ENCODE peak calls at places on chromosome 1, in nine cellular contexts. One of them, this sample, is unnamed.

GRCh38 chr1:39214021-39214713 is 9.7 kb downstream of the MACF1 start:
- DNase-seq in left ventricle myocardium inferior: peak; percentile 39
- DNase-seq in prostate gland: no peak
- DNase-seq in PC-9: peak; percentile 68
- DNase-seq in neural progenitor cell: peak; percentile 90
- DNase-seq in tibial nerve: no peak
- DNase-seq in NT2/D1: no peak
- DNase-seq in cardiac muscle cell: peak; percentile 88
- DNase-seq in stomach: no peak
- DNase-seq in this sample: no peak

GRCh38 chr1:53945183-53945432 is 391 bp downstream of the IFT25 start:
- DNase-seq in prostate gland: no peak
- DNase-seq in stomach: no peak
- DNase-seq in left ventricle myocardium inferior: no peak
- DNase-seq in tibial nerve: no peak
- DNase-seq in PC-9: no peak
- DNase-seq in neural progenitor cell: no peak
- DNase-seq in cardiac muscle cell: no peak
- DNase-seq in NT2/D1: no peak
- DNase-seq in this sample: no peak

GRCh38 chr1:7386226-7387052 is 384.7 kb upstream of the VAMP3 start:
- DNase-seq in neural progenitor cell: no peak
- DNase-seq in left ventricle myocardium inferior: no peak
- DNase-seq in PC-9: no peak
- DNase-seq in stomach: peak; percentile 13
- DNase-seq in NT2/D1: no peak
- DNase-seq in cardiac muscle cell: no peak
- DNase-seq in tibial nerve: no peak
- DNase-seq in prostate gland: no peak
- DNase-seq in this sample: peak; percentile 30

GRCh38 chr1:43536196-43536863 is 5.6 kb downstream of the PTPRF start:
- DNase-seq in PC-9: peak; percentile 93
- DNase-seq in tibial nerve: no peak
- DNase-seq in stomach: peak; percentile 89
- DNase-seq in NT2/D1: no peak
- DNase-seq in left ventricle myocardium inferior: no peak
- DNase-seq in neural progenitor cell: no peak
- DNase-seq in cardiac muscle cell: no peak
- DNase-seq in prostate gland: peak; percentile 88
- DNase-seq in this sample: no peak

GRCh38 chr1:241998950-241999495 is at the start of gene MAP1LC3C:
- DNase-seq in neural progenitor cell: peak; percentile 53
- DNase-seq in tibial nerve: no peak
- DNase-seq in stomach: no peak
- DNase-seq in PC-9: no peak
- DNase-seq in prostate gland: no peak
- DNase-seq in NT2/D1: peak; percentile 48
- DNase-seq in cardiac muscle cell: peak; percentile 38
- DNase-seq in left ventricle myocardium inferior: no peak
- DNase-seq in this sample: no peak

GRCh38 chr1:221740941-221741363 is 937 bp downstream of the DUSP10 start:
- DNase-seq in PC-9: peak; percentile 19
- DNase-seq in NT2/D1: no peak
- DNase-seq in cardiac muscle cell: peak; percentile 30
- DNase-seq in left ventricle myocardium inferior: no peak
- DNase-seq in tibial nerve: no peak
- DNase-seq in prostate gland: peak; percentile 28
- DNase-seq in stomach: no peak
- DNase-seq in neural progenitor cell: peak; percentile 3
- DNase-seq in this sample: no peak

GRCh38 chr1:245493029-245493428 is 338.2 kb downstream of the KIF26B start:
- DNase-seq in tibial nerve: no peak
- DNase-seq in prostate gland: no peak
- DNase-seq in left ventricle myocardium inferior: no peak
- DNase-seq in cardiac muscle cell: no peak
- DNase-seq in neural progenitor cell: peak; percentile 30
- DNase-seq in PC-9: no peak
- DNase-seq in NT2/D1: no peak
- DNase-seq in stomach: no peak
- DNase-seq in this sample: no peak

GRCh38 chr1:216926681-216927080 is 203.5 kb upstream of the ESRRG start:
- DNase-seq in tibial nerve: no peak
- DNase-seq in cardiac muscle cell: peak; percentile 44
- DNase-seq in PC-9: no peak
- DNase-seq in left ventricle myocardium inferior: no peak
- DNase-seq in prostate gland: no peak
- DNase-seq in NT2/D1: no peak
- DNase-seq in neural progenitor cell: peak; percentile 65
- DNase-seq in stomach: no peak
- DNase-seq in this sample: no peak

GRCh38 chr1:116772648-116773045 is 18.4 kb downstream of the CD2 start:
- DNase-seq in PC-9: no peak
- DNase-seq in NT2/D1: no peak
- DNase-seq in prostate gland: no peak
- DNase-seq in stomach: no peak
- DNase-seq in left ventricle myocardium inferior: no peak
- DNase-seq in tibial nerve: no peak
- DNase-seq in cardiac muscle cell: no peak
- DNase-seq in neural progenitor cell: no peak
- DNase-seq in this sample: no peak

GRCh38 chr1:94120591-94120901 is 402 bp downstream of the ABCA4 start:
- DNase-seq in NT2/D1: no peak
- DNase-seq in prostate gland: no peak
- DNase-seq in tibial nerve: no peak
- DNase-seq in neural progenitor cell: no peak
- DNase-seq in stomach: no peak
- DNase-seq in left ventricle myocardium inferior: no peak
- DNase-seq in PC-9: no peak
- DNase-seq in cardiac muscle cell: no peak
- DNase-seq in this sample: no peak

GRCh38 chr1:172449585-172450523 is 6.0 kb upstream of the PIGC start:
- DNase-seq in tibial nerve: no peak
- DNase-seq in neural progenitor cell: peak; percentile 86
- DNase-seq in left ventricle myocardium inferior: peak; percentile 50
- DNase-seq in PC-9: peak; percentile 52
- DNase-seq in prostate gland: no peak
- DNase-seq in stomach: peak; percentile 62
- DNase-seq in cardiac muscle cell: peak; percentile 86
- DNase-seq in NT2/D1: peak; percentile 57
- DNase-seq in this sample: peak; percentile 39

GRCh38 chr1:1069711-1070676 is 4.1 kb downstream of the RNF223 start:
- DNase-seq in left ventricle myocardium inferior: no peak
- DNase-seq in prostate gland: no peak
- DNase-seq in stomach: no peak
- DNase-seq in cardiac muscle cell: peak; percentile 36
- DNase-seq in NT2/D1: no peak
- DNase-seq in PC-9: peak; percentile 86
- DNase-seq in neural progenitor cell: peak; percentile 39
- DNase-seq in tibial nerve: no peak
- DNase-seq in this sample: no peak
- H3K27me3 ChIP-seq in left ventricle myocardium inferior: peaks cover 97% of the 10 kb centered on the region
- H3K27me3 ChIP-seq in prostate gland: no peaks in the 10 kb centered on the region
- H3K27me3 ChIP-seq in stomach: peaks cover 6% of the 10 kb centered on the region
- H3K27me3 ChIP-seq in cardiac muscle cell: peaks cover 27% of the 10 kb centered on the region
- H3K27me3 ChIP-seq in NT2/D1: peaks cover 14% of the 10 kb centered on the region
- H3K27me3 ChIP-seq in PC-9: no peaks in the 10 kb centered on the region
- H3K27me3 ChIP-seq in neural progenitor cell: peaks cover 67% of the 10 kb centered on the region
- H3K27me3 ChIP-seq in tibial nerve: peaks cover 80% of the 10 kb centered on the region
- H3K27me3 ChIP-seq in this sample: peaks cover 61% of the 10 kb centered on the region

DNA sequence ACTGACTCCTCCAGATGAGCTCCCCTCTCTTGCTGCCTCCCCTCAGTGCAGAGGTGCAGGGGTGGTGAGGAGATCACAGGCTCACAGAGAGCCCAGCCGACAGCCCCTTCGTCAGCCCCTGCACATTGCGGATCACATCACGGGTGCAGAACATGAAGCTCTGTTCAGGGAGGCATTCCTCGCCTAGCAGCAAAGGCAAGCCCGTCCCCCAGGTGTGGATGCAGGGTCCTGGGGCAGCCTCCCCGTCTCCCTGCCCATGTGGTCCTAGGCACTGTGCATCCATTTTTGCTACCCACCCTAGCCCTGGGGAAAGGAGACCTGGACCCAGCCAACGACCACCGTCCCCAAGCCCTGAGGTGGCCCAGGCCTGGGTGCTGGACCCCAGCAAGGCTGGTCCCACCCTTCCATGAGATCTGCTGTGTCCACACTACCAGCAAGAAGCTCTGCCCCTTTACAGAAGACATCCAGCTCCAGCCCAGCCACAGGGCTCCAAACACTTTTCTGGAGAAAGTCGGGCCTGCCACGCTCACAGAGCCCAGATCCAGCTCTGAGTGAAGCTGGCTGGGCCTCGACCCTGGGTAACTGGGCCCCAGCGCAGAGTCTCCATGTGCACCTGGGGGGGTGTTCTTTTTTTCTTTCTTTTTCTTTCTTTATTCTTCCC is 248.7 kb downstream of the NPHP4 start:
- DNase-seq in cardiac muscle cell: no peak
- DNase-seq in NT2/D1: no peak
- DNase-seq in prostate gland: no peak
- DNase-seq in tibial nerve: peak; percentile 12
- DNase-seq in left ventricle myocardium inferior: no peak
- DNase-seq in neural progenitor cell: no peak
- DNase-seq in PC-9: no peak
- DNase-seq in stomach: no peak
- DNase-seq in this sample: no peak
- H3K9me3 ChIP-seq in cardiac muscle cell: no peaks in the 10 kb centered on the region
- H3K9me3 ChIP-seq in NT2/D1: peaks cover 16% of the 10 kb centered on the region
- H3K9me3 ChIP-seq in prostate gland: no peaks in the 10 kb centered on the region
- H3K9me3 ChIP-seq in tibial nerve: no peaks in the 10 kb centered on the region
- H3K9me3 ChIP-seq in left ventricle myocardium inferior: no peaks in the 10 kb centered on the region
- H3K9me3 ChIP-seq in neural progenitor cell: no peaks in the 10 kb centered on the region
- H3K9me3 ChIP-seq in PC-9: no peaks in the 10 kb centered on the region
- H3K9me3 ChIP-seq in stomach: no peaks in the 10 kb centered on the region
- H3K9me3 ChIP-seq in this sample: no peaks in the 10 kb centered on the region

GRCh38 chr1:203640723-203641523 is 14.3 kb downstream of the ATP2B4 start:
- DNase-seq in stomach: no peak
- DNase-seq in PC-9: no peak
- DNase-seq in neural progenitor cell: no peak
- DNase-seq in tibial nerve: no peak
- DNase-seq in prostate gland: no peak
- DNase-seq in cardiac muscle cell: no peak
- DNase-seq in NT2/D1: no peak
- DNase-seq in left ventricle myocardium inferior: no peak
- DNase-seq in this sample: no peak
- H3K4me1 ChIP-seq in stomach: peaks cover 85% of the 10 kb centered on the region
- H3K4me1 ChIP-seq in PC-9: peaks cover 46% of the 10 kb centered on the region
- H3K4me1 ChIP-seq in neural progenitor cell: peaks cover 20% of the 10 kb centered on the region
- H3K4me1 ChIP-seq in tibial nerve: peaks cover 73% of the 10 kb centered on the region
- H3K4me1 ChIP-seq in prostate gland: no peaks in the 10 kb centered on the region
- H3K4me1 ChIP-seq in cardiac muscle cell: peaks cover 18% of the 10 kb centered on the region
- H3K4me1 ChIP-seq in NT2/D1: peaks cover 27% of the 10 kb centered on the region
- H3K4me1 ChIP-seq in left ventricle myocardium inferior: peaks cover 100% of the 10 kb centered on the region
- H3K4me1 ChIP-seq in this sample: peaks cover 46% of the 10 kb centered on the region

GRCh38 chr1:178944729-178945128 is 73.9 kb upstream of the ANGPTL1 start:
- DNase-seq in prostate gland: no peak
- DNase-seq in tibial nerve: no peak
- DNase-seq in cardiac muscle cell: no peak
- DNase-seq in stomach: no peak
- DNase-seq in left ventricle myocardium inferior: no peak
- DNase-seq in PC-9: no peak
- DNase-seq in neural progenitor cell: no peak
- DNase-seq in NT2/D1: no peak
- DNase-seq in this sample: no peak
- H3K27me3 ChIP-seq in prostate gland: no peaks in the 10 kb centered on the region
- H3K27me3 ChIP-seq in tibial nerve: no peaks in the 10 kb centered on the region
- H3K27me3 ChIP-seq in cardiac muscle cell: no peaks in the 10 kb centered on the region
- H3K27me3 ChIP-seq in stomach: no peaks in the 10 kb centered on the region
- H3K27me3 ChIP-seq in left ventricle myocardium inferior: no peaks in the 10 kb centered on the region
- H3K27me3 ChIP-seq in PC-9: no peaks in the 10 kb centered on the region
- H3K27me3 ChIP-seq in neural progenitor cell: no peaks in the 10 kb centered on the region
- H3K27me3 ChIP-seq in NT2/D1: no peaks in the 10 kb centered on the region
- H3K27me3 ChIP-seq in this sample: no peaks in the 10 kb centered on the region

This sample was measured in SJSA1.